ENCODE peak calls at places on chromosomes 12 and 14, in five cellular contexts. One of them, this sample, is unnamed.

GRCh38 chr12:82057770-82058169 is 298.6 kb upstream of the PPFIA2 start:
- DNase-seq in stomach: no peak
- DNase-seq in HFF-Myc: no peak
- DNase-seq in A549: no peak
- DNase-seq in cardiac muscle cell: no peak
- DNase-seq in this sample: no peak

GRCh38 chr12:12736759-12737676 is 19.9 kb downstream of the CDKN1B start:
- DNase-seq in stomach: no peak
- DNase-seq in HFF-Myc: no peak
- DNase-seq in A549: peak; percentile 50
- DNase-seq in cardiac muscle cell: peak; percentile 48
- DNase-seq in this sample: no peak

GRCh38 chr12:26611598-26611997 is 221.4 kb downstream of the ITPR2 start:
- DNase-seq in stomach: no peak
- DNase-seq in HFF-Myc: no peak
- DNase-seq in A549: no peak
- DNase-seq in cardiac muscle cell: no peak
- DNase-seq in this sample: no peak

GRCh38 chr12:71935594-71935993 is 3.1 kb upstream of the TPH2 start:
- DNase-seq in stomach: no peak
- DNase-seq in HFF-Myc: no peak
- DNase-seq in A549: no peak
- DNase-seq in cardiac muscle cell: no peak
- DNase-seq in this sample: no peak

GRCh38 chr12:83933615-83934014 is 979.0 kb downstream of the SLC6A15 start:
- DNase-seq in stomach: no peak
- DNase-seq in HFF-Myc: no peak
- DNase-seq in A549: no peak
- DNase-seq in cardiac muscle cell: no peak
- DNase-seq in this sample: no peak

GRCh38 chr12:79301181-79301580 is 389.6 kb downstream of the PAWR start:
- DNase-seq in stomach: no peak
- DNase-seq in HFF-Myc: no peak
- DNase-seq in A549: no peak
- DNase-seq in cardiac muscle cell: no peak
- DNase-seq in this sample: no peak

GRCh38 chr12:121468451-121468850 is 68.5 kb downstream of the RNF34 start:
- DNase-seq in stomach: no peak
- DNase-seq in HFF-Myc: no peak
- DNase-seq in A549: no peak
- DNase-seq in cardiac muscle cell: no peak
- DNase-seq in this sample: no peak

GRCh38 chr12:12734561-12735071 is 17.4 kb downstream of the CDKN1B start:
- DNase-seq in stomach: no peak
- DNase-seq in HFF-Myc: no peak
- DNase-seq in A549: no peak
- DNase-seq in cardiac muscle cell: no peak
- DNase-seq in this sample: no peak

GRCh38 chr12:121668750-121669524 is 517 bp downstream of the MORN3 start:
- DNase-seq in stomach: peak; percentile 39
- DNase-seq in HFF-Myc: no peak
- DNase-seq in A549: peak; percentile 57
- DNase-seq in cardiac muscle cell: peak; percentile 73
- DNase-seq in this sample: peak; percentile 59

GRCh38 chr12:31507966-31508365 is 83.0 kb downstream of the DENND5B start:
- DNase-seq in stomach: no peak
- DNase-seq in HFF-Myc: no peak
- DNase-seq in A549: no peak
- DNase-seq in cardiac muscle cell: no peak
- DNase-seq in this sample: no peak

GRCh38 chr14:91493169-91493568 is 16.9 kb downstream of the PPP4R3A start:
- DNase-seq in stomach: no peak
- DNase-seq in HFF-Myc: no peak
- DNase-seq in A549: no peak
- DNase-seq in cardiac muscle cell: no peak
- DNase-seq in this sample: no peak

GRCh38 chr14:57254884-57255283 is 13.8 kb downstream of the EXOC5 start:
- DNase-seq in stomach: no peak
- DNase-seq in HFF-Myc: no peak
- DNase-seq in A549: no peak
- DNase-seq in cardiac muscle cell: no peak
- DNase-seq in this sample: no peak

GRCh38 chr14:103530390-103530789 is 1.4 kb downstream of the TRMT61A start:
- DNase-seq in stomach: no peak
- DNase-seq in HFF-Myc: no peak
- DNase-seq in A549: no peak
- DNase-seq in cardiac muscle cell: peak; percentile 82
- DNase-seq in this sample: no peak

GRCh38 chr14:65286443-65286842 is 126.1 kb upstream of the FUT8 start:
- DNase-seq in stomach: peak; percentile 24
- DNase-seq in HFF-Myc: no peak
- DNase-seq in A549: peak; percentile 32
- DNase-seq in cardiac muscle cell: no peak
- DNase-seq in this sample: no peak

GRCh38 chr12:107349008-107349747 is 255.8 kb upstream of the CRY1 start:
- DNase-seq in stomach: no peak
- DNase-seq in HFF-Myc: peak; percentile 40
- DNase-seq in A549: peak; percentile 82
- DNase-seq in cardiac muscle cell: no peak
- DNase-seq in this sample: no peak

GRCh38 chr14:50395448-50395847 is 1.2 kb downstream of the CDKL1 start:
- DNase-seq in stomach: no peak
- DNase-seq in HFF-Myc: no peak
- DNase-seq in A549: no peak
- DNase-seq in cardiac muscle cell: no peak
- DNase-seq in this sample: no peak

GRCh38 chr12:64400041-64400440 is 4.2 kb upstream of the XPOT start:
- DNase-seq in stomach: no peak
- DNase-seq in HFF-Myc: no peak
- DNase-seq in A549: no peak
- DNase-seq in cardiac muscle cell: no peak
- DNase-seq in this sample: no peak

GRCh38 chr12:10618338-10618987 is 5.1 kb upstream of the MAGOHB start:
- DNase-seq in stomach: no peak
- DNase-seq in HFF-Myc: no peak
- DNase-seq in A549: no peak
- DNase-seq in cardiac muscle cell: no peak
- DNase-seq in this sample: no peak

GRCh38 chr14:60862283-60862682 is 118.6 kb downstream of the TRMT5 start:
- DNase-seq in stomach: peak; percentile 90
- DNase-seq in HFF-Myc: peak; percentile 32
- DNase-seq in A549: no peak
- DNase-seq in cardiac muscle cell: peak; percentile 65
- DNase-seq in this sample: no peak

GRCh38 chr14:105197274-105197673 is 16.2 kb upstream of the NUDT14 start:
- DNase-seq in stomach: no peak
- DNase-seq in HFF-Myc: peak; percentile 27
- DNase-seq in A549: no peak
- DNase-seq in cardiac muscle cell: no peak
- DNase-seq in this sample: no peak

GRCh38 chr12:47844264-47845020 is 24.7 kb upstream of the HDAC7 start:
- DNase-seq in stomach: no peak
- DNase-seq in HFF-Myc: no peak
- DNase-seq in A549: no peak
- DNase-seq in cardiac muscle cell: no peak
- DNase-seq in this sample: no peak

GRCh38 chr12:62625238-62625637 is 158.6 kb downstream of the MON2 start:
- DNase-seq in stomach: peak; percentile 40
- DNase-seq in HFF-Myc: no peak
- DNase-seq in A549: no peak
- DNase-seq in cardiac muscle cell: no peak
- DNase-seq in this sample: no peak

GRCh38 chr12:116609715-116610114 is 50.5 kb downstream of the MAP1LC3B2 start:
- DNase-seq in stomach: no peak
- DNase-seq in HFF-Myc: no peak
- DNase-seq in A549: no peak
- DNase-seq in cardiac muscle cell: peak; percentile 44
- DNase-seq in this sample: no peak
- TF ChIP-seq CTCF in stomach: no peak
- TF ChIP-seq CTCF in HFF-Myc: peak; percentile 44
- TF ChIP-seq CTCF in A549: peak; percentile 43
- TF ChIP-seq CTCF in cardiac muscle cell: peak; percentile 43
- TF ChIP-seq CTCF in this sample: peak; percentile 49

DNA sequence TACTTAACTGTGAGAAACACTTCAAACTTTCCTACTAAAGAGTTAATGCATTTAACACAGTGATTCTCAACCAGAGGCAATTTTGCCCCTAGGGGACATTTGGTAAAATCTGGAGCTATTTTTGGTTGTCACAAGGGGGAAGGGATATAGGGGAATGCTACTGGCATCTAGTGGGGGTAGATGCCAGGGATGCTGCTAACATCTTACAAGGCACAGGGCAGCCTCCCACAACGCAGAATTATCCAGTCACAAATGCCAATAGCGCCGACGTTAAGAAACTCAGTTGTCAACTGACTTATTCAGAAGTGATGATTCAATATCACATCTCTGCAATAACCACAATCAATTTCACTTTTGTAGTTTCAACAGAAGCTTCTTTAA is 2.0 kb downstream of the EEA1 start:
- DNase-seq in stomach: no peak
- DNase-seq in HFF-Myc: no peak
- DNase-seq in A549: no peak
- DNase-seq in cardiac muscle cell: peak; percentile 38
- DNase-seq in this sample: no peak
- TF ChIP-seq CTCF in stomach: no peak
- TF ChIP-seq CTCF in HFF-Myc: peak; percentile 24
- TF ChIP-seq CTCF in A549: peak; percentile 35
- TF ChIP-seq CTCF in cardiac muscle cell: no peak
- TF ChIP-seq CTCF in this sample: peak; percentile 11

DNA sequence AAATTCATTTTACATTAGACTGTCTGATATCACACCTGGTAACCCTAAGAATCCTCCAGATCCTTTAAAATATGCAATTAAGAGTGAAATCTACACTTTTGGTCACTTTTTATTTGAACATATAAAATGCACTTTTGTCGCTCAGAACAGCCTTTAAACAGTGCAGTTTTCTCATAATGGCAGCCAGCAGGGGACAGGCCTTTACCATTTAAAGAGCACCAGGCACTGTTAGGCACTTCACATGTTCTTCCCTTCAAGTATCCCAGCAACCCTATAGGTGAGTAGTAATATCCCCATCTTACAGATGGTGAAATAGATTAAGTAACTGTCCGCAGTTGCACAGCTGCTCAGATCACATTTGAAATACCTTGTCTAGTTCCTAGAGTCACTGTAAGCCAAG is 11.3 kb upstream of the SAMD4A start:
- DNase-seq in stomach: no peak
- DNase-seq in HFF-Myc: no peak
- DNase-seq in A549: peak; percentile 10
- DNase-seq in cardiac muscle cell: no peak
- DNase-seq in this sample: no peak
- TF ChIP-seq CTCF in stomach: no peak
- TF ChIP-seq CTCF in HFF-Myc: peak; percentile 36
- TF ChIP-seq CTCF in A549: peak; percentile 22
- TF ChIP-seq CTCF in cardiac muscle cell: peak; percentile 9
- TF ChIP-seq CTCF in this sample: no peak

DNA sequence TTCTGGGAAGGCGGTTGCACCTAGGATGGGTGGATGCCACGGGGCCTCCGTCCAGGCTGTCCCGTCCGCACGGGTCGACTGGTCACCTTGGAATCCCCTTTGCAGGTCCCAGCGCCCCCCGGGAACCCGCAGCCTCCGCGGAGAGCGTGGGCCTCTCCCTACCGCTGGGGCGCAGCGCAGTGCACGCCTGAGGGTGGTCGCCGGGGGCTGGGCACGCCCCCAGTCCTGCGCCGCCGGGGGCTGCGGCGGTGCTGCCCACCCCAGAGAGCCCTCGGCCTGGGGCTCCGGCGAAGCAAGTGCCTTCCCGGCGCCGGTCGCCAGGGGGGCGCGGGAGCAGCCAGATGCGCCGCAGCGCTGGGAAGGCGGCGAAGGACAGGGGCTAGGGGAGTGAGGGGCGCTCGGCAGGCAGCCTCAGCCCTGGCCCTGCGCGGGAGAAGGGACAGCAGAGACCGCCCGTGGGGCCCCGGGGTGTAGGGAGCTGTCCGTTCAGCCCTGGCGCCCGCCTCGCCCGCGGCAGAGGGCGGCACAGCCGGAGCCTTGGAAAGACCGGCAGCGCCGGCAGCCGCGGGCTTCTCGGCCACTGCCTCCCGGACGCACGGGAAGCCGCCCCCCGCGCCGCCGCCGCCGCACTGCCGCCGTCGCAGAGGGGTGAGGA is 527 bp downstream of the ZDHHC22 start:
- DNase-seq in stomach: no peak
- DNase-seq in HFF-Myc: no peak
- DNase-seq in A549: peak; percentile 78
- DNase-seq in cardiac muscle cell: peak; percentile 85
- DNase-seq in this sample: peak; percentile 64
- TF ChIP-seq CTCF in stomach: no peak
- TF ChIP-seq CTCF in HFF-Myc: peak; percentile 16
- TF ChIP-seq CTCF in A549: peak; percentile 41
- TF ChIP-seq CTCF in cardiac muscle cell: peak; percentile 38
- TF ChIP-seq CTCF in this sample: peak; percentile 70

This sample was measured in progenitor cell of endocrine pancreas.